ENCODE peak calls at places on chromosomes 7 and 10, in four cellular contexts. I is activated T-cell treated with anti-CD3 and anti-CD28 coated beads, Interleukin-2, amount 50 U/mL, for 24 hours; Z is C1 segment of cervical spinal cord; X is CD8-positive, alpha-beta memory T cell. F is an unnamed sample.

GRCh38 chr10:132880148-132880981 is 62.0 kb downstream of the CFAP46 start:
- DNase-seq in X (no peak), Z (no peak), I (no peak), F (no peak)

GRCh38 chr10:11195017-11195586 is 177.4 kb downstream of the CELF2 start:
- DNase-seq in X (no peak), Z (no peak), I (no peak), F (no peak)

GRCh38 chr7:7135074-7135473 is 47.3 kb upstream of the C1GALT1 start:
- DNase-seq in X (no peak), Z (no peak), I (no peak), F (no peak)

GRCh38 chr7:153638821-153639435 is 413.3 kb upstream of the DPP6 start:
- DNase-seq in I (no peak), X (no peak), Z (no peak), F (no peak)

GRCh38 chr10:17199351-17199804 is 2.1 kb downstream of the TRDMT1 start:
- DNase-seq in Z (no peak), I (no peak), X (no peak), F (no peak)

GRCh38 chr7:152723364-152723763 is 36.2 kb upstream of the ACTR3B start:
- DNase-seq in X (no peak), I (no peak), Z (no peak), F (no peak)

GRCh38 chr7:83782628-83783027 is 133.7 kb upstream of the SEMA3E start:
- DNase-seq in I (no peak), X (no peak), Z (no peak), F (no peak)

GRCh38 chr10:44950326-44951225 is 9.0 kb upstream of the RASSF4 start:
- DNase-seq in Z (no peak), X (no peak), I (no peak), F (no peak)

GRCh38 chr10:69803809-69804208 is 2.1 kb downstream of the COL13A1 start:
- DNase-seq in Z (no peak), X (no peak), I (no peak), F (no peak)

GRCh38 chr10:80320377-80320776 is 30.9 kb upstream of the MAT1A start:
- DNase-seq in I (no peak), Z (no peak), X (no peak), F (no peak)

GRCh38 chr7:151735186-151735853 is 141.6 kb downstream of the PRKAG2 start:
- DNase-seq in I (no peak), Z (no peak), X (no peak), F (no peak)